ENCODE peak calls at places on chromosome 10, in four cellular contexts. V, J, C and P are unnamed samples. For H3K4me1, the result is how much of the 10 kb centered on the place peaks cover.

GRCh38 chr10:123884351-123884906 is 7.2 kb downstream of the CPXM2 start:
- DNase-seq in J (no peak), C (no peak), V (no peak), P (no peak)

GRCh38 chr10:124875596-124875995 is 66.3 kb upstream of the ZRANB1 start:
- DNase-seq in V (no peak), J (no peak), C (no peak), P (no peak)

GRCh38 chr10:95374597-95375209 is 83.9 kb upstream of the PDLIM1 start:
- DNase-seq in C (peak), J (peak), V (peak), P (peak)

GRCh38 chr10:44977287-44978212 is 1.1 kb downstream of the DEPP1 start:
- DNase-seq in V (peak), C (no peak), J (no peak), P (no peak)

GRCh38 chr10:133150656-133151055 is 9.4 kb upstream of the KNDC1 start:
- DNase-seq in J (peak), V (no peak), C (no peak), P (no peak)

GRCh38 chr10:119409906-119410305 is 132.6 kb downstream of the RGS10 start:
- DNase-seq in J (no peak), C (peak), V (peak), P (peak)

GRCh38 chr10:132036153-132036886 is 29.4 kb upstream of the JAKMIP3 start:
- DNase-seq in V (no peak), C (no peak), J (no peak), P (no peak)

GRCh38 chr10:119896937-119897336 is 4.4 kb downstream of the SEC23IP start:
- DNase-seq in C (peak), V (peak), J (no peak), P (peak)

GRCh38 chr10:99906470-99906869 is 103.3 kb downstream of the DNMBP start:
- DNase-seq in C (no peak), J (no peak), V (no peak), P (no peak)

GRCh38 chr10:70255329-70256299 is 22.4 kb upstream of the PPA1 start:
- DNase-seq in C (no peak), V (no peak), J (peak), P (no peak)

GRCh38 chr10:60299961-60300883 is 89.5 kb downstream of the ANK3 start:
- DNase-seq in J (no peak), V (no peak), C (no peak), P (no peak)

GRCh38 chr10:110228066-110228465 is 20.7 kb downstream of the MXI1 start:
- DNase-seq in C (no peak), J (no peak), V (no peak), P (no peak)

GRCh38 chr10:50653142-50653541 is 29.4 kb upstream of the SGMS1 start:
- DNase-seq in J (no peak), C (no peak), V (no peak), P (no peak)

GRCh38 chr10:72425133-72425532 is 70.4 kb upstream of the DNAJB12 start:
- DNase-seq in V (no peak), C (no peak), J (no peak), P (no peak)

GRCh38 chr10:110446954-110447608 is 50.6 kb upstream of the DUSP5 start:
- DNase-seq in V (no peak), J (no peak), C (no peak), P (no peak)

GRCh38 chr10:132138596-132138995 is 48.2 kb upstream of the DPYSL4 start:
- DNase-seq in J (peak), V (no peak), C (no peak), P (peak)

GRCh38 chr10:11810313-11810766 is 12.8 kb upstream of the PROSER2 start:
- DNase-seq in C (no peak), V (no peak), J (no peak), P (no peak)

GRCh38 chr10:117139581-117140524 is 1.8 kb upstream of the VAX1 start:
- DNase-seq in C (no peak), J (no peak), V (no peak), P (no peak)

GRCh38 chr10:117136391-117136975 is 1.6 kb downstream of the VAX1 start:
- DNase-seq in V (no peak), J (no peak), C (no peak), P (no peak)

GRCh38 chr10:117138838-117139580 is 939 bp upstream of the VAX1 start:
- DNase-seq in J (no peak), V (no peak), C (no peak), P (no peak)

GRCh38 chr10:117137031-117137910 is 799 bp downstream of the VAX1 start:
- DNase-seq in J (no peak), V (peak), C (no peak), P (no peak)

DNA sequence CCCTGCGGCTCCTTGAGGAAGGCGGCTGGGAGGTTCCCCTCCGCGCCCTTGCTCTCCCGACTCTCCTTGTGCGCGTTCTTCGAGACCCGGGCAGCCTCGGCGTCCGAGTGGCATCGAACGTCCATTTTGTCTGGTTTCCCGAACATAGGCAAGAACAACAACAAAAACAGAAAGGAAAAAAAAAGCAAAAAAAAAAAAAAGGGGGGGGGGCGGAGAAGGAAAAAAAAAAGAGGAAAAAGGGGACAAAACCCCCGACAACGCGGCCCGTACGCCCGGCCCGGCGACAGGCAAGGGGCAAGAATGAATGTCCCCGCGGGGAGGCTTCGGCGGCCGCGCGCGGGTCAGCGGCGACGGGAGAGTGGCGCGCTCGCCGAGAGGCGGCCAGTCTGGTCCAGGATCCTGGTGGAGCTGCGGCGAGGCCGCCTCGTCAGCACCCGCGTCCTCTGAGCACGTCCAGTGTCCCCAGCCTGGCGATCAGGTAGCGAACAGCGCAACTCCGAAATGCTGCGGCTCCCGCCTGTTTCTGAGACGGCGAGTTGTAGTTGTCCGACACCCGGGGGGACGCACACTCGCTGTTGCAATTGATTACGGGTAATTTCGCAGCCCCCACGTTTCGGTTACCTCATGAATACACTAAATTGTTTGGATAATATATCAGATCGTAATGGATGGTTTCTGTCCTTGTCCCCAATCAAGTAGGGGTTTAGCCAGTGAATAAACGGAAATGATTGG is at the start of gene VAX1:
- DNase-seq in J (no peak), V (no peak), C (no peak), P (no peak)
- H3K27ac ChIP-seq in J (no peak), V (no peak), C (no peak), P (no peak)

GRCh38 chr10:69182005-69182404 is 2.0 kb downstream of the SUPV3L1 start:
- DNase-seq in J (no peak), V (no peak), C (no peak), P (no peak)
- H3K4me3 ChIP-seq in J (no peak), V (no peak), C (no peak), P (no peak)

GRCh38 chr10:78416031-78416800 is 382.6 kb downstream of the RPS24 start:
- DNase-seq in J (no peak), C (no peak), V (no peak), P (no peak)
- H3K4me1 ChIP-seq in J (under half), C (under half), V (under half), P (under half)

DNA sequence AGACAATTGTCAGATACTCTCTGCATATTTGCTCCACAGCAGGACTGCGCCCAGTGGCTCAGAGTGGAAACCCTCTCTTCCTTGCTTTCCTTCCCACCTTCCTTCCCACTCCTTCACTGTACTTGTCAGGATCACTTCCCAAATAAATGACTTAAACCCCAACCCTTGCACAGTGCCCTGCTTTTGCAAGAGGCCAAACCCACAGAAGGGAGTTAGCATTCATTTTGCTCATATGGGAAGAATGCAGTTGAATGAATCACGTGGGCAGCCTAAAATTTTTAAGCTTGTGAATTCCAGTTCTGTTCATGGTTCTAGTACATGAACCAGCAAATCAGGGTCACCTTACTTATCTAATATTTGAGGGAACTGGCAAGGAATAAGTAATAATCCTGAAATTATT is 47.7 kb upstream of the SFMBT2 start:
- DNase-seq in V (no peak), J (no peak), C (no peak), P (no peak)
- H3K27ac ChIP-seq in V (no peak), J (no peak), C (no peak), P (no peak)

DNA sequence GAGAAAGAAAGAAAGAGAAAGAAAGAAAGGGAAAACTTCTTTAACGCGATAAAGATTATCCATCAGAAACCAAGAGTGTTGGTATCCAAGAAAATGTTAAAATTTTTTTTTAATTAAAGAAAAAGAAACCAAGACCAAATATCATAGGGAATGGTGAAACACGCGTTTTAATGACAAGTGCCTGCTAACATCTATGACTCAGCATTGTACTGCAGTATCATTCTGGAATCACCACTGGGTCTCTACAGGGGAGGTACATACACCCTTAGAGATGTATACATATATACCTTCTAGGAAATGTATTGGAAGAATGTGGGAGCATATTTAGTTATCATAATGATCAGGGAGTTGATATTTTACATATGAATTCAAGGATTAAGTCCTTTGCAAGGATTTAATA is 32.1 kb upstream of the PIK3AP1 start:
- DNase-seq in V (no peak), C (no peak), J (no peak), P (no peak)
- H3K4me3 ChIP-seq in V (no peak), C (no peak), J (no peak), P (no peak)

GRCh38 chr10:43394868-43395267 is 14.1 kb downstream of the HNRNPF start:
- DNase-seq in J (no peak), V (no peak), C (no peak), P (no peak)
- H3K4me1 ChIP-seq in J (half or more), V (under half), C (under half), P (under half)

DNA sequence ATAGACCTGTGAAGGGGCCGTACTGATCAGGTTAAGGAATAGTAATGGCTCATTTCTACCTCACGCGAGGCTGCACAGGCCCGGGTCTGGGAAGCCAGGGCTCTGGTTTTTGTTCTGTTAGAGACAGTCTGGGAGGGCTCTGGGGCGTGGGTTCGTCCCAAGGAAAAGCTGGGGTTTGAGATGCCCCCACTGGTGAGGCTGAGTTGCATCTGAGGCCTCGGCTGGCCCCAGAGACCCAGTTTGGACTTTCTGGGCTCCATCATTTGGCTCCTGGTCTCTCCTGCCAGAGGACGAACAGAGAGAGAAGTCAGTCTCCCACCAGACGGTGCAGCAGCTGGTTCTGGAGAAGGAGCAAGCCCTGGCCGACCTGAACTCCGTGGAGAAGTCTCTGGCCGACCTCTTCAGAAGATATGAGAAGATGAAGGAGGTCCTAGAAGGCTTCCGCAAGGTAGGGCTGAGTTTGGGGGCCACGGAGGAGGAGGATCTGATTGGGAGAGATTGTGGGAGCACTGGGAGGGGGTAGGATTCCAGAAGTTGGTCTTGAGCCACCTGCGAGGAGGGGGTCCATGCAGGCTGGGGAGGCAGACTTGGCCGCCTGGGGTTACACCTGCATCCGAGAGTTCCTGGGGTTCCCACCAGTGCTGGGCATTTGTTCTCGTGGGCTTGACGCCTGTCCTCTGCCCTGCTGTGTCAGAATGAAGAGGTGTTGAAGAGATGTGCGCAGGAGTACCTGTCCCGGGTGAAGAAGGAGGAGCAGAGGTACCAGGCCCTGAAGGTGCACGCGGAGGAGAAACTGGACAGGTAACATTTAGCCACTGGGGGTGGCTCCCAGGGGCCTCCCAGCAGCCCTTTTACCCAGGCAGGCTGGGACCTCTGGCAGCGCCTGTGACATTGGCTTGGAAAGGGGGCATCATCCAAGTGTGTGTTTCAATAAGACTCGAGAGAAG is 22.5 kb upstream of the BTBD16 start:
- DNase-seq in C (no peak), V (no peak), J (no peak), P (no peak)
- H3K27ac ChIP-seq in C (no peak), V (no peak), J (no peak), P (peak)

GRCh38 chr10:24494236-24494635 is 229.5 kb downstream of the ARHGAP21 start:
- DNase-seq in V (no peak), C (no peak), J (no peak), P (no peak)
- H3K4me3 ChIP-seq in V (no peak), C (no peak), J (no peak), P (no peak)

DNA sequence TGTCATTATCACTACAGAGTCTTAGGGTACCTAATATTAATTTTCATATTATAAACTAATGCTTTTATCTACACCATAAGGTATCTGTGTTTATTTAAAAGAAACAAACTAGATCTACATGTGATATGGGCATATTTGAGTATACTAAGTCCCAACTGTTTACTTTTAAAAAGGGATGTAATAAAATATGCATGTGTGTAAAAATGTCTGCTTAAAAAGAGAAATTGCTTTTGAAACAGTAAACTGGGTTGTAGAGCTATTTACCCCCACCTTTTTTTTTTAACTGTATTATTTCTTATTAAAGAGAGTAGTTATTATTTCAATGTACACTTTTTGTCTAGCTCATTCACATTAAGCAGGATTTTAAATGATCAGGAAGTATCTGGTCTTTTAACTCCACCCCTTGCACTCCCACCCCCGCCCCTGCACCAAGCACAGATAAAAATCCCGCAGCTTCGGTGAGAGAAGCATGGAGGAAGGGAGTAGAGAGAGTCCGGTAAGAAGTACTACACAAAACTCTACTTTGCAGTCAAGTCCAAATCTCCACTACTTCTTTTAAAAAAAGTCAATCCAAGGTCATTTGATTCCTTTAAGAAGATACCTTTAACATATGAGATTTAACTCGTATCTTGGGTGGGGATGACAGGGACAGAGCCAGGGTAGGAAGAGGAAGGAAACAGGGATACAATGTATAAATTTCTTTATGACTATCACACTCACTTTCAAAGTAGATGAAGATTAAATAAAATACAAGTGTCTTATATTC is 131.9 kb downstream of the NRBF2 start:
- DNase-seq in C (no peak), J (no peak), V (no peak), P (no peak)
- H3K4me1 ChIP-seq in C (under half), J (half or more), V (under half), P (under half)

GRCh38 chr10:77236029-77236428 is 401.6 kb downstream of the KCNMA1 start:
- DNase-seq in V (peak), J (no peak), C (no peak), P (no peak)

GRCh38 chr10:77234599-77234998 is 403.0 kb downstream of the KCNMA1 start:
- DNase-seq in V (no peak), C (no peak), J (no peak), P (no peak)

GRCh38 chr10:77237120-77237519 is 400.5 kb downstream of the KCNMA1 start:
- DNase-seq in V (no peak), J (no peak), C (no peak), P (no peak)

GRCh38 chr10:77233466-77233865 is 404.1 kb downstream of the KCNMA1 start:
- DNase-seq in C (no peak), V (no peak), J (no peak), P (no peak)

GRCh38 chr10:77236700-77237099 is 400.9 kb downstream of the KCNMA1 start:
- DNase-seq in C (no peak), V (no peak), J (no peak), P (no peak)
- H3K27ac ChIP-seq in C (no peak), V (no peak), J (no peak), P (no peak)